ENCODE peak calls at places on chromosomes 13 and 19, in eight cellular contexts. G, R, N, F, S, X, C and U are unnamed samples.

GRCh38 chr19:47111081-47111589 is 2.4 kb downstream of the ZC3H4 start:
- DNase-seq in G (peak; percentile 12), R (no peak), N (no peak), F (no peak), S (no peak), X (no peak), C (peak; percentile 27), U (no peak)

GRCh38 chr19:41366089-41366488 is 2.1 kb upstream of the B9D2 start:
- DNase-seq in G (no peak), R (no peak), N (no peak), F (no peak), S (no peak), X (no peak), C (no peak), U (no peak)

GRCh38 chr13:114009590-114010400 is 35.9 kb upstream of the C13orf46 start:
- DNase-seq in G (no peak), R (no peak), N (no peak), F (no peak), S (no peak), X (no peak), C (no peak), U (no peak)

GRCh38 chr19:14248578-14249011 is 42.6 kb upstream of the ADGRL1 start:
- DNase-seq in G (peak; percentile 56), R (peak; percentile 87), N (no peak), F (peak; percentile 65), S (peak; percentile 28), X (peak; percentile 87), C (peak; percentile 9), U (peak; percentile 20)

GRCh38 chr13:109088101-109088500 is 458.7 kb downstream of the MYO16 start:
- DNase-seq in G (no peak), R (no peak), N (peak; percentile 90), F (no peak), S (no peak), X (no peak), C (no peak), U (no peak)

GRCh38 chr13:101916108-101916757 is 463.8 kb downstream of the ITGBL1 start:
- DNase-seq in G (no peak), R (no peak), N (no peak), F (peak; percentile 19), S (no peak), X (peak; percentile 56), C (no peak), U (no peak)

GRCh38 chr19:13861392-13861713 is 15.6 kb upstream of the NANOS3 start:
- DNase-seq in G (no peak), R (no peak), N (no peak), F (no peak), S (no peak), X (no peak), C (no peak), U (no peak)

GRCh38 chr19:32313866-32314265 is 31.5 kb upstream of the ZNF507 start:
- DNase-seq in G (no peak), R (no peak), N (no peak), F (no peak), S (no peak), X (no peak), C (no peak), U (no peak)

GRCh38 chr19:55440411-55441105 is 2.5 kb downstream of the SHISA7 start:
- DNase-seq in G (no peak), R (no peak), N (no peak), F (no peak), S (no peak), X (no peak), C (no peak), U (no peak)

GRCh38 chr13:35600137-35600536 is 123.6 kb upstream of the MAB21L1 start:
- DNase-seq in G (no peak), R (no peak), N (peak; percentile 19), F (no peak), S (no peak), X (no peak), C (no peak), U (no peak)

GRCh38 chr19:31459430-31459829 is 110.2 kb upstream of the TSHZ3 start:
- DNase-seq in G (no peak), R (no peak), N (no peak), F (no peak), S (no peak), X (no peak), C (no peak), U (no peak)

GRCh38 chr19:38699027-38699346 is 45.3 kb downstream of the CAPN12 start:
- DNase-seq in G (no peak), R (no peak), N (peak; percentile 96), F (no peak), S (no peak), X (no peak), C (no peak), U (no peak)

GRCh38 chr13:58960909-58961308 is 1202.8 kb downstream of the DIAPH3 start:
- DNase-seq in G (no peak), R (no peak), N (peak; percentile 6), F (peak; percentile 63), S (no peak), X (no peak), C (no peak), U (no peak)

GRCh38 chr19:49861541-49862410 is 5.6 kb downstream of the PNKP start:
- DNase-seq in G (no peak), R (no peak), N (no peak), F (no peak), S (no peak), X (no peak), C (no peak), U (no peak)

GRCh38 chr13:22926176-22927007 is 254.4 kb upstream of the SGCG start:
- DNase-seq in G (peak; percentile 33), R (no peak), N (peak; percentile 17), F (peak; percentile 70), S (no peak), X (no peak), C (no peak), U (peak; percentile 29)

GRCh38 chr13:72726721-72727416 is 560 bp downstream of the MZT1 start:
- DNase-seq in G (no peak), R (peak; percentile 75), N (no peak), F (peak; percentile 5), S (peak; percentile 20), X (peak; percentile 9), C (peak; percentile 9), U (no peak)

GRCh38 chr13:90719452-90719851 is 628.0 kb upstream of the MIR17HG start:
- DNase-seq in G (no peak), R (no peak), N (no peak), F (no peak), S (no peak), X (no peak), C (no peak), U (no peak)

GRCh38 chr13:38577048-38577447 is 109.8 kb upstream of the FREM2 start:
- DNase-seq in G (no peak), R (no peak), N (no peak), F (peak; percentile 14), S (no peak), X (no peak), C (no peak), U (no peak)

GRCh38 chr13:47087841-47088240 is 191.0 kb upstream of the HTR2A start:
- DNase-seq in G (no peak), R (no peak), N (no peak), F (peak; percentile 45), S (no peak), X (no peak), C (no peak), U (no peak)

GRCh38 chr19:787551-787950 is 9.7 kb upstream of the PTBP1 start:
- DNase-seq in G (no peak), R (no peak), N (no peak), F (no peak), S (no peak), X (no peak), C (no peak), U (no peak)

GRCh38 chr19:30226464-30227070 is 145.6 kb upstream of the ZNF536 start:
- DNase-seq in G (peak; percentile 53), R (no peak), N (no peak), F (no peak), S (no peak), X (no peak), C (no peak), U (no peak)